ENCODE peak calls at places on chromosomes 1 and 21, in seven cellular contexts. Z is NCI-H345, E is neuronal stem cell, Y is NCI-H226, H is RWPE1, M is cortex of kidney, D is fibroblast of mammary gland. A is an unnamed sample.

GRCh38 chr1:84300991-84301758 is at the start of gene SAMD13:
- DNase-seq in Z (peak; percentile 87), E (no peak), Y (peak; percentile 27), H (peak; percentile 28), M (no peak), D (peak; percentile 80), A (no peak)

GRCh38 chr1:59149435-59149834 is 147.5 kb upstream of the FGGY start:
- DNase-seq in Z (no peak), E (no peak), Y (no peak), H (no peak), M (no peak), D (no peak), A (no peak)

GRCh38 chr1:206864939-206865671 is at the start of gene IL20:
- DNase-seq in Z (peak; percentile 36), E (peak; percentile 70), Y (peak; percentile 82), H (peak; percentile 78), M (no peak), D (peak; percentile 91), A (peak; percentile 70)

GRCh38 chr1:21707891-21708290 is 38.7 kb upstream of the RAP1GAP start:
- DNase-seq in Z (no peak), E (no peak), Y (no peak), H (no peak), M (no peak), D (no peak), A (no peak)

GRCh38 chr1:31362032-31362431 is 10.8 kb downstream of the FABP3 start:
- DNase-seq in Z (no peak), E (no peak), Y (no peak), H (no peak), M (no peak), D (no peak), A (no peak)

GRCh38 chr1:121538943-121539575 is 354.3 kb downstream of the SRGAP2C start:
- DNase-seq in Z (no peak), E (no peak), Y (peak; percentile 47), H (peak; percentile 37), M (no peak), D (no peak), A (no peak)

GRCh38 chr21:44440241-44441040 is 14.9 kb upstream of the LRRC3 start:
- DNase-seq in Z (no peak), E (no peak), Y (no peak), H (no peak), M (no peak), D (no peak), A (no peak)

GRCh38 chr1:242147096-242147976 is 148.4 kb upstream of the MAP1LC3C start:
- DNase-seq in Z (no peak), E (no peak), Y (no peak), H (peak; percentile 1), M (no peak), D (peak; percentile 61), A (no peak)

GRCh38 chr1:196678510-196678884 is 26.7 kb downstream of the CFH start:
- DNase-seq in Z (no peak), E (no peak), Y (peak; percentile 76), H (no peak), M (no peak), D (peak; percentile 44), A (no peak)

GRCh38 chr1:45998218-45998617 is 134.2 kb downstream of the PIK3R3 start:
- DNase-seq in Z (no peak), E (no peak), Y (no peak), H (no peak), M (no peak), D (no peak), A (no peak)

GRCh38 chr1:219374636-219375035 is 201.0 kb downstream of the LYPLAL1 start:
- DNase-seq in Z (no peak), E (no peak), Y (no peak), H (no peak), M (no peak), D (no peak), A (no peak)

GRCh38 chr1:14549897-14550635 is 48.4 kb upstream of the KAZN start:
- DNase-seq in Z (peak; percentile 42), E (no peak), Y (no peak), H (no peak), M (no peak), D (no peak), A (no peak)

GRCh38 chr1:30353637-30354036 is 369.7 kb downstream of the MATN1 start:
- DNase-seq in Z (no peak), E (no peak), Y (no peak), H (peak; percentile 18), M (no peak), D (peak; percentile 2), A (no peak)

GRCh38 chr1:201264072-201264471 is 19.2 kb upstream of the PKP1 start:
- DNase-seq in Z (no peak), E (no peak), Y (no peak), H (no peak), M (no peak), D (no peak), A (no peak)

GRCh38 chr1:165182975-165183374 is 173.5 kb downstream of the LMX1A start:
- DNase-seq in Z (no peak), E (no peak), Y (no peak), H (no peak), M (no peak), D (no peak), A (no peak)

GRCh38 chr1:219498666-219499065 is 114.2 kb downstream of the ZC3H11B start:
- DNase-seq in Z (no peak), E (no peak), Y (no peak), H (no peak), M (no peak), D (peak; percentile 94), A (no peak)

GRCh38 chr1:218330043-218330623 is 15.0 kb upstream of the TGFB2 start:
- DNase-seq in Z (peak; percentile 22), E (no peak), Y (no peak), H (no peak), M (no peak), D (peak; percentile 64), A (no peak)

GRCh38 chr1:82162526-82163420 is 362.0 kb downstream of the ADGRL2 start:
- DNase-seq in Z (peak; percentile 60), E (no peak), Y (no peak), H (no peak), M (no peak), D (no peak), A (no peak)

GRCh38 chr1:24413350-24414163 is at the start of gene STPG1:
- DNase-seq in Z (peak; percentile 90), E (peak; percentile 90), Y (peak; percentile 88), H (peak; percentile 99), M (no peak), D (peak; percentile 81), A (peak; percentile 90)

GRCh38 chr1:70487471-70487840 is 76.4 kb downstream of the CTH start:
- DNase-seq in Z (no peak), E (no peak), Y (no peak), H (no peak), M (no peak), D (no peak), A (no peak)

GRCh38 chr1:178962853-178963810 is 62.6 kb upstream of the FAM20B start:
- DNase-seq in Z (no peak), E (no peak), Y (no peak), H (no peak), M (no peak), D (no peak), A (no peak)

GRCh38 chr1:25697426-25698220 is 81.0 kb downstream of the MAN1C1 start:
- DNase-seq in Z (no peak), E (no peak), Y (no peak), H (no peak), M (no peak), D (no peak), A (no peak)

GRCh38 chr1:225921734-225922709 is 2.0 kb downstream of the PYCR2 start:
- DNase-seq in Z (peak; percentile 94), E (no peak), Y (peak; percentile 1), H (peak; percentile 97), M (no peak), D (no peak), A (no peak)

GRCh38 chr1:54981466-54981865 is 1.0 kb downstream of the TMEM61 start:
- DNase-seq in Z (no peak), E (no peak), Y (no peak), H (no peak), M (no peak), D (no peak), A (no peak)

A was measured in CMK.